ENCODE peak calls at places on chromosomes 6 and 20, in ten cellular contexts. H is HCT116; Y is BJ; M is ascending aorta; X is mucosa of descending colon; K is CD8-positive, alpha-beta T cell; D is WTC11; A is GM23338; O is natural killer cell; F is neural crest cell. C is an unnamed sample.

GRCh38 chr6:18307006-18307405 is 42.7 kb upstream of the DEK start:
- DNase-seq in H (no peak), Y (peak; percentile 62), M (no peak), X (no peak), K (no peak), D (no peak), A (peak; percentile 71), O (no peak), F (no peak), C (no peak)

GRCh38 chr6:115545410-115545986 is 515.2 kb downstream of the FRK start:
- DNase-seq in H (no peak), Y (no peak), M (no peak), X (no peak), K (no peak), D (peak; percentile 81), A (peak; percentile 89), O (no peak), F (peak; percentile 24), C (peak; percentile 36)

GRCh38 chr6:99225172-99225571 is 124.3 kb downstream of the FAXC start:
- DNase-seq in H (no peak), Y (no peak), M (no peak), X (no peak), K (no peak), D (no peak), A (no peak), O (no peak), F (no peak), C (no peak)

GRCh38 chr6:42142118-42142835 is at the start of gene C6orf132:
- DNase-seq in H (no peak), Y (no peak), M (no peak), X (peak; percentile 88), K (no peak), D (peak; percentile 88), A (peak; percentile 95), O (no peak), F (peak; percentile 24), C (peak; percentile 54)

GRCh38 chr20:14711681-14712080 is 374.3 kb upstream of the FLRT3 start:
- DNase-seq in H (no peak), Y (no peak), M (no peak), X (no peak), K (no peak), D (no peak), A (peak; percentile 50), O (no peak), F (no peak), C (no peak)

GRCh38 chr6:16153451-16153850 is 24.6 kb downstream of the MYLIP start:
- DNase-seq in H (no peak), Y (no peak), M (no peak), X (no peak), K (no peak), D (no peak), A (no peak), O (no peak), F (no peak), C (no peak)

GRCh38 chr20:4070323-4071176 is 55.2 kb upstream of the RNF24 start:
- DNase-seq in H (no peak), Y (no peak), M (peak; percentile 63), X (no peak), K (no peak), D (no peak), A (no peak), O (no peak), F (no peak), C (no peak)

GRCh38 chr6:106085984-106086832 is at the start of gene PRDM1:
- DNase-seq in H (peak; percentile 81), Y (no peak), M (peak; percentile 88), X (peak; percentile 96), K (peak; percentile 76), D (peak; percentile 81), A (peak; percentile 89), O (peak; percentile 75), F (peak; percentile 36), C (peak; percentile 98)

GRCh38 chr20:50308513-50309279 is 118.1 kb downstream of the CEBPB start:
- DNase-seq in H (peak; percentile 42), Y (peak; percentile 90), M (peak; percentile 98), X (peak; percentile 89), K (no peak), D (peak; percentile 45), A (peak; percentile 67), O (no peak), F (no peak), C (peak; percentile 85)

GRCh38 chr20:45629496-45630100 is at the start of gene WFDC10A:
- DNase-seq in H (peak; percentile 69), Y (no peak), M (no peak), X (no peak), K (peak; percentile 12), D (peak; percentile 61), A (peak; percentile 90), O (no peak), F (peak; percentile 45), C (peak; percentile 65)

GRCh38 chr6:112407191-112407590 is 60.1 kb downstream of the RFPL4B start:
- DNase-seq in H (no peak), Y (no peak), M (no peak), X (no peak), K (no peak), D (no peak), A (no peak), O (no peak), F (no peak), C (no peak)

GRCh38 chr6:111565316-111566221 is 40.1 kb downstream of the TRAF3IP2 start:
- DNase-seq in H (no peak), Y (no peak), M (no peak), X (no peak), K (no peak), D (peak; percentile 51), A (peak; percentile 74), O (no peak), F (no peak), C (peak; percentile 88)

GRCh38 chr6:41163419-41163717 is 452 bp upstream of the TREM2 start:
- DNase-seq in H (no peak), Y (no peak), M (no peak), X (no peak), K (no peak), D (no peak), A (no peak), O (no peak), F (no peak), C (no peak)

GRCh38 chr6:30238178-30238795 is 25.1 kb upstream of the TRIM26 start:
- DNase-seq in H (peak; percentile 27), Y (no peak), M (no peak), X (no peak), K (peak; percentile 18), D (peak; percentile 27), A (peak; percentile 60), O (no peak), F (no peak), C (peak; percentile 51)

GRCh38 chr20:20364747-20365558 is 3.0 kb upstream of the INSM1 start:
- DNase-seq in H (no peak), Y (no peak), M (no peak), X (no peak), K (no peak), D (peak; percentile 34), A (peak; percentile 44), O (no peak), F (no peak), C (no peak)

GRCh38 chr6:117602151-117602898 is at the start of gene GOPC:
- DNase-seq in H (peak; percentile 95), Y (peak; percentile 93), M (peak; percentile 98), X (peak; percentile 98), K (peak; percentile 93), D (peak; percentile 93), A (peak; percentile 97), O (peak; percentile 92), F (peak; percentile 79), C (peak; percentile 96)
- TF ChIP-seq CTCF in H (no peak), Y (peak; percentile 31), M (peak; percentile 9), X (no peak), K (no peak), D (no peak), A (peak; percentile 9), O (peak; percentile 15), F (peak; percentile 40), C (peak; percentile 51)

DNA sequence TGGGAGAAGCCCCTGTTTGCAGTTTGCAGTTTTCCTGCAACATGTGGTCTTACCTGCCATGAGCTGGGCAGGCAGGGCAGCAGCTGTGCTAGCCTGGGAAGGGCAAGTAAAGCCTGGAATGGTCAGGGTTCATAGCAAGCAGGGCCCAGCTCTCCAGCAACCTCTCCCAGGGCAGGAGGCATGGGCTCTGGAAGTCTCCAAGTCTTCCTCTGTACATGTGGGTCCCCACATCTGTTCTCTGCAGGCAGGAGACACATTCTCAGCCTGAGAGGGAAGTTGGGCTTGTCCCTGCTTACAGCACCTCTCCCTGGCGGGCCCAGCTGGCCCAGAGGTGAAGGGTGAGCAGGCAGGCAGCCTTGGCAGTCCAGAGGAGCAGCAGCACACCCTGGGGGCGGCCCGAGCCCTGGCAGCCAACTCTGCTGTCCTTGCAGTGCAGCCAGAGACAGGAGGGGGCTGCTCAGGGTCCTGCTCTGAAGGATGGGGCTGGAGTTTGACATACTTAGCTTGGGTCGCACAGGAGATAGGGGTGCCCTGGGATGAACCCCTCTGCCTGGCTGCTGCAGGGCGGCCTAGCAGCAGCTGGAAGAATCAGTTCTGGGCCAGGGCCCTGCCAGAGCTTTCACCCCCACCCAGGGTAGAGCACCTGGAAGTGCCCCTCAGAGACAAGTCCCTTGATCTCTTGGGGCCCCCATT is 176.0 kb downstream of the MRPL14 start:
- DNase-seq in H (peak; percentile 10), Y (no peak), M (peak; percentile 58), X (peak; percentile 78), K (no peak), D (peak; percentile 90), A (peak; percentile 86), O (no peak), F (peak; percentile 43), C (peak; percentile 91)
- TF ChIP-seq CTCF in H (peak; percentile 41), Y (peak; percentile 64), M (peak; percentile 24), X (peak; percentile 46), K (no peak), D (no peak), A (peak; percentile 72), O (no peak), F (peak; percentile 55), C (peak; percentile 97)

DNA sequence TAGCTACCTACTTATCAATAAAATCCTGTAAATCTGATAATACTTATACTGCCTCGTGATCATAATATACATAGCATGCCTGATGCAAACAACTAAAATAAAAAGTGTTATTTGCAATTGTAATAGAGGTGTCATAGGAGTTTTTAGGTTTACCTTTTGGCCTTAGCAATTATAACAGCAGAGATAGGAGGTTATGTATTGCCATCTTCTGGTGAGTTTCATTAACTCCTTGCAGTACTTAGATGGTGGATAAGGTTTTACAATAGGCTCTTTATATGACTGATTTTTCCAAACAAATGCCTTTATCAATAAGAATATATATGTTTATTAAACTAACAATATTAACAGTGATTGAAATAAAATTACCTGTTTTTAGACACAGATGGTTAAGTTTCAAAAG is 27.8 kb upstream of the MYCT1 start:
- DNase-seq in H (peak; percentile 33), Y (no peak), M (no peak), X (no peak), K (no peak), D (no peak), A (peak; percentile 53), O (no peak), F (no peak), C (no peak)
- TF ChIP-seq CTCF in H (peak; percentile 52), Y (peak; percentile 37), M (peak; percentile 31), X (no peak), K (no peak), D (no peak), A (peak; percentile 64), O (peak; percentile 42), F (peak; percentile 62), C (peak; percentile 18)

DNA sequence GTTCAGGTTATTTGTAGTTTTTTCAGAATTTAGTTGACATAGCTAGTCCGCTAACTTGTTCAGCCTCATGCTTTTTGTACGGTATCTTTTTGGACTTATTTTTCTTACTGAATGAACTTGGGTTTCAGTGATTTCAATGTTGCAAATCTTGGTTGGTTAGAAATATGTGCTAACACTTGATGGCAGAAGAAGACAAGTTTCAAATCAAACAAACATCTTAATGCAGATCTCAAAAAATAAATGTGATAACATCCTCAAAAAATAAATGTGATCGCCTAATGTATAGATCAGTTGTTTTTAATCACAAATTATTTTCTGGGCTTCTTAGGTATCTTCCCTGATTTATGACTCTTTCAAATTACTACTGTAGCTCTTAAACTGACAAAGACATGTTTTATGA is 70.6 kb downstream of the AKAP7 start:
- DNase-seq in H (no peak), Y (no peak), M (no peak), X (no peak), K (no peak), D (no peak), A (no peak), O (no peak), F (no peak), C (no peak)
- TF ChIP-seq CTCF in H (no peak), Y (no peak), M (no peak), X (no peak), K (no peak), D (no peak), A (no peak), O (no peak), F (no peak), C (no peak)